ENCODE peak calls at places on chromosomes 11 and 22, in seven cellular contexts. A, F, R, C, D, Z and I are unnamed samples.

GRCh38 chr11:113862430-113862829 is 12.9 kb downstream of the USP28 start:
- DNase-seq in A (no peak), F (peak; percentile 13), R (peak; percentile 62), C (no peak), D (no peak), Z (no peak), I (peak; percentile 25)

GRCh38 chr11:32706985-32707736 is 87.3 kb downstream of the CCDC73 start:
- DNase-seq in A (peak; percentile 30), F (peak; percentile 73), R (peak; percentile 87), C (no peak), D (peak; percentile 19), Z (peak; percentile 52), I (peak; percentile 72)

GRCh38 chr11:33384251-33384650 is 127.1 kb downstream of the HIPK3 start:
- DNase-seq in A (no peak), F (no peak), R (no peak), C (no peak), D (no peak), Z (no peak), I (no peak)

GRCh38 chr11:114799524-114799923 is 121.2 kb downstream of the NXPE2 start:
- DNase-seq in A (no peak), F (no peak), R (no peak), C (no peak), D (peak; percentile 20), Z (no peak), I (no peak)

GRCh38 chr11:22477312-22477711 is 139.1 kb downstream of the SLC17A6 start:
- DNase-seq in A (no peak), F (no peak), R (no peak), C (no peak), D (no peak), Z (no peak), I (no peak)

GRCh38 chr11:105211806-105212531 is 72.4 kb upstream of the CARD18 start:
- DNase-seq in A (no peak), F (no peak), R (peak; percentile 82), C (no peak), D (no peak), Z (no peak), I (peak; percentile 39)

GRCh38 chr11:71991494-71991893 is 7.2 kb upstream of the IL18BP start:
- DNase-seq in A (peak; percentile 88), F (no peak), R (no peak), C (no peak), D (no peak), Z (no peak), I (no peak)

GRCh38 chr11:2395211-2395730 is 5.3 kb upstream of the TSSC4 start:
- DNase-seq in A (no peak), F (no peak), R (no peak), C (no peak), D (no peak), Z (no peak), I (no peak)

GRCh38 chr11:93775289-93775688 is 8.8 kb upstream of the MED17 start:
- DNase-seq in A (no peak), F (no peak), R (no peak), C (no peak), D (no peak), Z (peak; percentile 90), I (peak; percentile 9)

GRCh38 chr22:19870153-19871022 is 15.7 kb upstream of the GNB1L start:
- DNase-seq in A (no peak), F (no peak), R (no peak), C (no peak), D (no peak), Z (no peak), I (no peak)

GRCh38 chr11:64372802-64373597 is 14.0 kb downstream of the RPS6KA4 start:
- DNase-seq in A (no peak), F (no peak), R (no peak), C (no peak), D (no peak), Z (peak; percentile 75), I (no peak)

GRCh38 chr11:59416613-59417012 is 9.6 kb downstream of the OR5A2 start:
- DNase-seq in A (no peak), F (no peak), R (no peak), C (no peak), D (no peak), Z (no peak), I (no peak)

GRCh38 chr11:128448487-128448886 is 138.9 kb downstream of the ETS1 start:
- DNase-seq in A (no peak), F (peak; percentile 90), R (peak; percentile 88), C (no peak), D (peak; percentile 89), Z (peak; percentile 14), I (peak; percentile 44)